ENCODE peak calls at places on chromosomes 16 and 17, in five cellular contexts. One of them, this sample, is unnamed.

GRCh38 chr16:21233521-21234150 is at the start of gene ANKS4B:
- DNase-seq in neuronal stem cell: no peak
- DNase-seq in activated gamma-delta T cell treated with anti-CD3 and anti-CD28 coated beads, Interleukin-2, amount 50 U/mL, for 16 hours: no peak
- DNase-seq in EH: no peak
- DNase-seq in heart left ventricle: no peak
- DNase-seq in this sample: no peak

GRCh38 chr17:65219124-65219523 is 82.0 kb downstream of the RGS9 start:
- DNase-seq in heart left ventricle: no peak
- DNase-seq in neuronal stem cell: no peak
- DNase-seq in EH: no peak
- DNase-seq in activated gamma-delta T cell treated with anti-CD3 and anti-CD28 coated beads, Interleukin-2, amount 50 U/mL, for 16 hours: no peak
- DNase-seq in this sample: no peak

GRCh38 chr17:68353121-68353521 is 61.8 kb downstream of the ARSG start:
- DNase-seq in EH: peak
- DNase-seq in neuronal stem cell: no peak
- DNase-seq in heart left ventricle: no peak
- DNase-seq in activated gamma-delta T cell treated with anti-CD3 and anti-CD28 coated beads, Interleukin-2, amount 50 U/mL, for 16 hours: no peak
- DNase-seq in this sample: no peak

GRCh38 chr16:56332464-56333079 is 92.8 kb downstream of the AMFR start:
- DNase-seq in activated gamma-delta T cell treated with anti-CD3 and anti-CD28 coated beads, Interleukin-2, amount 50 U/mL, for 16 hours: no peak
- DNase-seq in neuronal stem cell: no peak
- DNase-seq in heart left ventricle: peak
- DNase-seq in EH: peak
- DNase-seq in this sample: no peak

GRCh38 chr17:51946311-51946710 is 212.2 kb downstream of the CA10 start:
- DNase-seq in neuronal stem cell: no peak
- DNase-seq in activated gamma-delta T cell treated with anti-CD3 and anti-CD28 coated beads, Interleukin-2, amount 50 U/mL, for 16 hours: no peak
- DNase-seq in EH: no peak
- DNase-seq in heart left ventricle: no peak
- DNase-seq in this sample: no peak

GRCh38 chr16:18839555-18839954 is 38.2 kb upstream of the ARL6IP1 start:
- DNase-seq in neuronal stem cell: no peak
- DNase-seq in activated gamma-delta T cell treated with anti-CD3 and anti-CD28 coated beads, Interleukin-2, amount 50 U/mL, for 16 hours: no peak
- DNase-seq in heart left ventricle: no peak
- DNase-seq in EH: no peak
- DNase-seq in this sample: no peak

GRCh38 chr17:15451681-15452080 is 15.7 kb downstream of the CDRT4 start:
- DNase-seq in neuronal stem cell: no peak
- DNase-seq in heart left ventricle: no peak
- DNase-seq in activated gamma-delta T cell treated with anti-CD3 and anti-CD28 coated beads, Interleukin-2, amount 50 U/mL, for 16 hours: no peak
- DNase-seq in EH: peak
- DNase-seq in this sample: no peak

GRCh38 chr16:85300451-85300968 is 188.2 kb upstream of the CIBAR2 start:
- DNase-seq in EH: no peak
- DNase-seq in activated gamma-delta T cell treated with anti-CD3 and anti-CD28 coated beads, Interleukin-2, amount 50 U/mL, for 16 hours: no peak
- DNase-seq in neuronal stem cell: no peak
- DNase-seq in heart left ventricle: no peak
- DNase-seq in this sample: no peak

GRCh38 chr17:1047177-1047885 is 50.4 kb downstream of the TIMM22 start:
- DNase-seq in activated gamma-delta T cell treated with anti-CD3 and anti-CD28 coated beads, Interleukin-2, amount 50 U/mL, for 16 hours: no peak
- DNase-seq in heart left ventricle: peak
- DNase-seq in neuronal stem cell: no peak
- DNase-seq in EH: peak
- DNase-seq in this sample: no peak